ENCODE peak calls at places on chromosomes 3 and 15, in four cellular contexts. T is tibial artery, D is dorsolateral prefrontal cortex, N is cardiac muscle cell. M is an unnamed sample.

GRCh38 chr3:136021798-136022197 is 56.3 kb downstream of the PPP2R3A start:
- DNase-seq in T (no peak), D (no peak), N (no peak), M (peak)

GRCh38 chr15:69469467-69470191 is 17.0 kb downstream of the RPLP1 start:
- DNase-seq in T (peak), D (no peak), N (no peak), M (no peak)

GRCh38 chr3:111326144-111326995 is 215.6 kb upstream of the CD96 start:
- DNase-seq in T (no peak), D (no peak), N (peak), M (peak)

GRCh38 chr3:83403927-83404326 is 1554.9 kb upstream of the CADM2 start:
- DNase-seq in T (no peak), D (no peak), N (no peak), M (no peak)

GRCh38 chr15:100725121-100726069 is 123.0 kb downstream of the ASB7 start:
- DNase-seq in T (no peak), D (no peak), N (peak), M (peak)

GRCh38 chr15:42035362-42035761 is 14.5 kb upstream of the PLA2G4E start:
- DNase-seq in T (no peak), D (no peak), N (peak), M (peak)

GRCh38 chr3:95387242-95388021 is 1324.6 kb downstream of the NSUN3 start:
- DNase-seq in T (peak), D (no peak), N (no peak), M (no peak)

GRCh38 chr3:29751647-29752263 is 470.9 kb downstream of the RBMS3 start:
- DNase-seq in T (peak), D (no peak), N (peak), M (no peak)

GRCh38 chr15:62618432-62618831 is 424.1 kb upstream of the TPM1 start:
- DNase-seq in T (no peak), D (no peak), N (peak), M (peak)

GRCh38 chr3:147405552-147406254 is 640 bp downstream of the ZIC4 start:
- DNase-seq in T (no peak), D (no peak), N (no peak), M (no peak)

GRCh38 chr15:58066042-58066867 is 744 bp upstream of the ALDH1A2 start:
- DNase-seq in T (peak), D (no peak), N (peak), M (peak)

GRCh38 chr3:151430821-151431484 is 29.9 kb downstream of the IGSF10 start:
- DNase-seq in T (no peak), D (no peak), N (peak), M (no peak)

GRCh38 chr3:45026957-45027356 is 854 bp downstream of the CLEC3B start:
- DNase-seq in T (peak), D (no peak), N (peak), M (no peak)

GRCh38 chr3:118932822-118933558 is 101.7 kb downstream of the IGSF11 start:
- DNase-seq in T (no peak), D (peak), N (no peak), M (no peak)

GRCh38 chr3:1093216-1093615 is 392 bp downstream of the CNTN6 start:
- DNase-seq in T (no peak), D (no peak), N (no peak), M (no peak)

GRCh38 chr3:193869221-193870201 is 266.4 kb upstream of the HES1 start:
- DNase-seq in T (peak), D (peak), N (peak), M (peak)

GRCh38 chr3:18111702-18112311 is 313.3 kb downstream of the SATB1 start:
- DNase-seq in T (no peak), D (no peak), N (peak), M (peak)

GRCh38 chr3:175346573-175347356 is 487.6 kb downstream of the NAALADL2 start:
- DNase-seq in T (peak), D (peak), N (peak), M (peak)

GRCh38 chr15:25171111-25171811 is 216.5 kb downstream of the SNRPN start:
- DNase-seq in T (no peak), D (no peak), N (no peak), M (no peak)

GRCh38 chr15:74027688-74028087 is 33.2 kb downstream of the PML start:
- DNase-seq in T (no peak), D (no peak), N (no peak), M (no peak)

GRCh38 chr3:150286390-150287147 is 121.5 kb upstream of the TSC22D2 start:
- DNase-seq in T (no peak), D (no peak), N (peak), M (peak)

GRCh38 chr3:177835917-177836316 is 638.6 kb upstream of the TBL1XR1 start:
- DNase-seq in T (no peak), D (no peak), N (peak), M (peak)

GRCh38 chr15:44537728-44538240 is 837 bp downstream of the EIF3J start:
- DNase-seq in T (no peak), D (no peak), N (no peak), M (peak)

GRCh38 chr3:170836491-170836890 is 33.5 kb downstream of the RPL22L1 start:
- DNase-seq in T (no peak), D (no peak), N (no peak), M (no peak)

GRCh38 chr3:151452814-151453213 is 8.0 kb downstream of the IGSF10 start:
- DNase-seq in T (no peak), D (no peak), N (no peak), M (no peak)

GRCh38 chr15:41981373-41982132 is 9.2 kb upstream of the EHD4 start:
- DNase-seq in T (peak), D (no peak), N (no peak), M (no peak)

GRCh38 chr3:43175541-43175940 is 69.7 kb upstream of the POMGNT2 start:
- DNase-seq in T (no peak), D (no peak), N (no peak), M (no peak)

GRCh38 chr3:39166932-39167532 is 13.6 kb upstream of the CSRNP1 start:
- DNase-seq in T (peak), D (no peak), N (peak), M (peak)

GRCh38 chr15:38706956-38707355 is 142.3 kb upstream of the RASGRP1 start:
- DNase-seq in T (no peak), D (no peak), N (no peak), M (peak)

GRCh38 chr15:30882861-30883433 is 20.8 kb upstream of the FAN1 start:
- DNase-seq in T (no peak), D (no peak), N (no peak), M (no peak)

GRCh38 chr3:69009559-69010410 is 3.7 kb downstream of the EOGT start:
- DNase-seq in T (no peak), D (no peak), N (peak), M (no peak)

GRCh38 chr3:105708980-105709379 is 159.8 kb downstream of the CBLB start:
- DNase-seq in T (no peak), D (no peak), N (no peak), M (no peak)
- H3K4me3 ChIP-seq in T (no peak), D (no peak), N (no peak), M (no peak)

DNA sequence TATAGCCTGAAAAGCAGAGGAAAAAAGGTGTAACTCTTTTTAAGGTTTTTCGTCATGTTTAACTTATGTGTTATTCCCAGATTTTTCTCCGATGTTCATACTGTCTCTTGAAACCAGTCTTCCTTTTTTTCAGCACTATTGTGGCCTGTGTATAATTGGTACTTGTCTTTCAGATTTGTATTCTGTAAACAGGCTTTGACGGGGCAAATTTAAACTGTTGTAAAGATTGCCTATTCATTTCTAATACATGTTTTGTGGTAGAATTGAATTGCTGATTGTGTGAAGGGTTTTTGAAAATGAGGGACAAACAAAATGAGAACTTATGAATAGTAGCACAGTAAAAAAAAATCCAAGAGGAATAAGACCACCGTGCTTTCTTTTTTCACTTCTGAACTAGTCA is 33.6 kb downstream of the AKAP13 start:
- DNase-seq in T (no peak), D (no peak), N (no peak), M (no peak)
- H3K27ac ChIP-seq in T (no peak), D (no peak), N (no peak), M (peak)

DNA sequence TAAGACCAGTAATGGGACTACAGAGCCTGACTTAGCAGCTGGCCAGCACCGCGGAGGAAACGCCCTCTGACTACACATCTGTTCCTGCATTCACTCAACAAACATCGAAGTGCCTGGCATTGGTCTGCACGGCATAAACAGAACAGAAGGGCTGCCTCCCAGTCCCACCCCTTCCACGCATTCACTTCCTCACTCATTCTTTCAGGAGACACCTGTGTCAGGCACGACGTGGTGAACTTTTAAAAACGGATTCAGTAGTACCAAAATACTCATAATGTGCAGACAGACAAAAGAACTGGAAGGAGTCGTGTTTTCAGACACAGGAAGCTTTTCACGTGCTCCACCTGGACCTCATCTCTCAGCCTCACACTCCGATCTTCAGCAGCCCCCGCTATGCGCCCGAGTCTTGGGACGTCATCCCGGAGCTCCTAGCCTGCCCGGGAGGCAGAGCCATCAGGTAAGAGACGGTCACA is 123.3 kb downstream of the XXYLT1 start:
- DNase-seq in T (no peak), D (no peak), N (peak), M (no peak)
- H3K4me3 ChIP-seq in T (no peak), D (peak), N (no peak), M (no peak)

GRCh38 chr15:77021088-77021481 is 26.2 kb downstream of the PSTPIP1 start:
- DNase-seq in T (peak), D (no peak), N (no peak), M (no peak)
- H3K27ac ChIP-seq in T (no peak), D (no peak), N (no peak), M (no peak)